ENCODE peak calls at places on chromosome X, in four cellular contexts. One of them, this sample, is unnamed. For H3K27me3, the result is how much of the 10 kb centered on the place peaks cover.

GRCh38 chrX:81577028-81577427 is 375.1 kb downstream of the SH3BGRL start:
- DNase-seq in esophagus squamous epithelium: no peak
- DNase-seq in ovary: no peak
- DNase-seq in adrenal gland: no peak
- DNase-seq in this sample: no peak

GRCh38 chrX:154000051-154000450 is 19.7 kb downstream of the IRAK1 start:
- DNase-seq in esophagus squamous epithelium: no peak
- DNase-seq in ovary: no peak
- DNase-seq in adrenal gland: no peak
- DNase-seq in this sample: no peak

GRCh38 chrX:41922125-41922521 is 1.2 kb downstream of the CASK start:
- DNase-seq in esophagus squamous epithelium: no peak
- DNase-seq in ovary: no peak
- DNase-seq in adrenal gland: no peak
- DNase-seq in this sample: no peak

GRCh38 chrX:109886122-109886761 is 116.7 kb upstream of the TMEM164 start:
- DNase-seq in esophagus squamous epithelium: no peak
- DNase-seq in ovary: no peak
- DNase-seq in adrenal gland: peak
- DNase-seq in this sample: no peak

GRCh38 chrX:112609631-112610030 is 70.1 kb downstream of the LHFPL1 start:
- DNase-seq in esophagus squamous epithelium: no peak
- DNase-seq in ovary: no peak
- DNase-seq in adrenal gland: no peak
- DNase-seq in this sample: no peak

GRCh38 chrX:154013614-154014360 is 5.9 kb downstream of the IRAK1 start:
- DNase-seq in esophagus squamous epithelium: no peak
- DNase-seq in ovary: peak
- DNase-seq in adrenal gland: peak
- DNase-seq in this sample: no peak

GRCh38 chrX:3204606-3205005 is 141.8 kb downstream of the MXRA5 start:
- DNase-seq in esophagus squamous epithelium: no peak
- DNase-seq in ovary: no peak
- DNase-seq in adrenal gland: no peak
- DNase-seq in this sample: no peak

GRCh38 chrX:13489451-13489850 is 80.0 kb upstream of the EGFL6 start:
- DNase-seq in esophagus squamous epithelium: no peak
- DNase-seq in ovary: no peak
- DNase-seq in adrenal gland: peak
- DNase-seq in this sample: no peak

GRCh38 chrX:40299028-40299479 is 201.3 kb upstream of the BCOR start:
- DNase-seq in esophagus squamous epithelium: no peak
- DNase-seq in ovary: peak
- DNase-seq in adrenal gland: no peak
- DNase-seq in this sample: no peak

DNA sequence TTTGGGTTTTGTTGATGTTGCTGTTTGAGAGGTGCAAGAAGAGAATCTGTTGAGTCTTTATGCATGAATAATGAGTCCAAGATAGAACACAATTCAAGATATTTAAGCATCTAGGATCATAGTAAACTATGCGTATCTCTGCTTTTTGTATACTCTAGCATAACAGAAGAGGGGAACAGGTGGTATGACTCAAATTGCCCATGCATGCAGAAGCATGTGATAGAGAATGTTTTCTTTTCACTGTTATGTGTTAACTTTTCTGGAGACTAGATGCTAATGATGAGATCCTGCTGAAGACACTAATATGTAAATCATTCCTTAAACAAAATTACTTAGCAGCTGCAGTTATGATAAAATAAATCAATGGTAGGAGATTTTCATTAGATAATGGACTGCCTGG is 165.3 kb upstream of the FTHL17 start:
- DNase-seq in esophagus squamous epithelium: no peak
- DNase-seq in ovary: no peak
- DNase-seq in adrenal gland: no peak
- DNase-seq in this sample: no peak
- H3K27me3 ChIP-seq in esophagus squamous epithelium: under half
- H3K27me3 ChIP-seq in ovary: under half
- H3K27me3 ChIP-seq in adrenal gland: under half
- H3K27me3 ChIP-seq in this sample: under half

DNA sequence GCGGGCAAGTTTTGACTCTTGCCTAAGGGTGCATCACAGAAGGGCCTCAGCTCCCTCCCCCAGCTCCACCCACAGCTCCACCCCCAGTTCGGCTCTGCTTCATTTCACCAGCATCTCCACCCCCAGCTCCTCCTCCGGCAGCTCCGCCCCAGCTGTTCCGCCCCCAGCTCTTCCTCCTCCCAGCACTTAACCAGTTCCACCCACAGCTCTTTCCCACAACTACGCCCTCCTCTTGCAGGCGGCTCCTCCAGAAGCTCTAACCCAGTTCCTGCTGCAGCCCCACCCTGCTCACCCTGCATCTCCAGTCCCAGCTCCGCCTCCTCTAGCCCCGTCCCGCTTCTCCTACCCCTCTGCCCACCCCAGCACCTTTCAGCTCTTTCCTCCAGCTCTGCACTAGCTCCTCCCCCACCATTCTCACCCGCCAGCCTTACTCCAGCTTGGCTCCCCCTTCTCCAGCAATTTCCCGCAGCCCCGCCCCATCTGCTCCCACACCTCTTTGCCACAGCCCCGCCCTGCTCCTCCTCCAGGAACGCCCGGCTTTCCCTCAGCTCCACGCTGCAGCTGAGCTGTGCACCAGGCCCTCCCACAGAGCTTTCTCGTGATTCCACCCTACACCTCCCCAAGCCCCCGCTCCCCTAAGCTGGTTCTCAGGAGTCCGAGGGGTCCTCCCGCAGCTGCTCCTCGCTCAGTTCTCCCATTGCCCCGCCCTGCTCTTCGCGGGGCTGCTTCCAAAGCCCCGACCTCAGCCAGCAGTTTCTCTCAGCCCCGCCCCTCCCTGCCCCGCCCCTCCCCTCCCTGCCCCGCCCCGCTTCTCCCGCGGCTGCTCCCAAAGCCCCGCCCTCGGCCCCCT is 1.3 kb upstream of the EOLA1 start:
- DNase-seq in esophagus squamous epithelium: peak
- DNase-seq in ovary: peak
- DNase-seq in adrenal gland: peak
- DNase-seq in this sample: peak
- TF ChIP-seq POLR2A in esophagus squamous epithelium: no peak
- TF ChIP-seq POLR2A in ovary: no peak
- TF ChIP-seq POLR2A in adrenal gland: no peak
- TF ChIP-seq POLR2A in this sample: no peak

GRCh38 chrX:49272426-49272825 is 2.8 kb downstream of the PPP1R3F start:
- DNase-seq in esophagus squamous epithelium: no peak
- DNase-seq in ovary: no peak
- DNase-seq in adrenal gland: no peak
- DNase-seq in this sample: no peak

GRCh38 chrX:49269768-49270248 is at the start of gene PPP1R3F:
- DNase-seq in esophagus squamous epithelium: no peak
- DNase-seq in ovary: no peak
- DNase-seq in adrenal gland: no peak
- DNase-seq in this sample: no peak

GRCh38 chrX:49270249-49270921 is 792 bp downstream of the PPP1R3F start:
- DNase-seq in esophagus squamous epithelium: no peak
- DNase-seq in ovary: no peak
- DNase-seq in adrenal gland: no peak
- DNase-seq in this sample: no peak

GRCh38 chrX:49273181-49273727 is 3.7 kb downstream of the PPP1R3F start:
- DNase-seq in esophagus squamous epithelium: no peak
- DNase-seq in ovary: no peak
- DNase-seq in adrenal gland: no peak
- DNase-seq in this sample: no peak

DNA sequence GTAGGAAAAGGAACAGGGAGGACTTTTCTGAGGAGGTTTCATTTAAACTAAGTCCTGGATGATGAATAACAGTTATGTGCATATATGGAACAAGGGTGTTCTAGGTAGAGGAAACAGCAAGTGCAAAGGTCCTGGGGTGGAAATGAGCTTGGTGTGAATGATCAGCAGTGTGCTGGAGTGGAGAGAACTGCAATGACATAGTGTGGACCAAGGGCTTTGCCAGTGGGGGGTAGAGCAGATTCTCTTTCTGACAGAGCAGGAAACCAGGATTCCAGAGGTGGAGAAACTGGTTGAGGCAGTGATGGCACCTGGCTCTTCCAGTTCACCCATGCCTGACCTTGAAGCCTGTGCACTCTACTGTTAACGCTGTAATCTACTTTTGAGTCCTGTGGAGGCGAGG is 1.7 kb downstream of the PPP1R3F start:
- DNase-seq in esophagus squamous epithelium: no peak
- DNase-seq in ovary: no peak
- DNase-seq in adrenal gland: no peak
- DNase-seq in this sample: no peak
- H3K27me3 ChIP-seq in esophagus squamous epithelium: under half
- H3K27me3 ChIP-seq in ovary: under half
- H3K27me3 ChIP-seq in adrenal gland: under half
- H3K27me3 ChIP-seq in this sample: under half

GRCh38 chrX:78946178-78946896 is 1.1 kb downstream of the P2RY10 start:
- DNase-seq in esophagus squamous epithelium: no peak
- DNase-seq in ovary: no peak
- DNase-seq in adrenal gland: no peak
- DNase-seq in this sample: no peak

GRCh38 chrX:78945186-78945912 is at the start of gene P2RY10:
- DNase-seq in esophagus squamous epithelium: no peak
- DNase-seq in ovary: no peak
- DNase-seq in adrenal gland: no peak
- DNase-seq in this sample: no peak

GRCh38 chrX:78950157-78950556 is 5.0 kb downstream of the P2RY10 start:
- DNase-seq in esophagus squamous epithelium: no peak
- DNase-seq in ovary: no peak
- DNase-seq in adrenal gland: no peak
- DNase-seq in this sample: no peak

DNA sequence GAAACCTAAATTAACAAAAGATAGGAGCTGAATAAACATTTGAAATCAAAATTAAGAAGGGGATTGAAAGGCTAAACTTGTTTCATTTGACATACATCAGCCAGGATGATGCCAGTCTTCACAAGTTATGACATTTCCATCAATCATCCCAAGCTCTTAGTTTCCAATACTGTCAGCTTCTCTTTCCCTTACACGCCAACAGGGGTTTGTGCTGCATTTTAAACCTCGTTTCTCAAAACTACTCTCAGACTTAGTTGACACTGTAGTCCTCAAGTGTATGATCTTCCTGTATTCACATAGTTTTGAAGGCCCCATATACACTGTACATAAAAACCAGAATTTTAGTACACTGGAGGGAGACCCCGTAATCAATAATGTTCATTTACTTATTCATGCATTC is 840 bp upstream of the P2RY10 start:
- DNase-seq in esophagus squamous epithelium: no peak
- DNase-seq in ovary: no peak
- DNase-seq in adrenal gland: no peak
- DNase-seq in this sample: no peak
- TF ChIP-seq POLR2A in esophagus squamous epithelium: no peak
- TF ChIP-seq POLR2A in ovary: no peak
- TF ChIP-seq POLR2A in adrenal gland: no peak
- TF ChIP-seq POLR2A in this sample: no peak

GRCh38 chrX:86421771-86422170 is 273.5 kb downstream of the DACH2 start:
- DNase-seq in esophagus squamous epithelium: no peak
- DNase-seq in ovary: no peak
- DNase-seq in adrenal gland: no peak
- DNase-seq in this sample: no peak
- H3K27me3 ChIP-seq in esophagus squamous epithelium: under half
- H3K27me3 ChIP-seq in ovary: under half
- H3K27me3 ChIP-seq in adrenal gland: under half
- H3K27me3 ChIP-seq in this sample: under half

GRCh38 chrX:24301806-24302205 is 12.1 kb downstream of the SUPT20HL2 start:
- DNase-seq in esophagus squamous epithelium: no peak
- DNase-seq in ovary: no peak
- DNase-seq in adrenal gland: no peak
- DNase-seq in this sample: no peak
- TF ChIP-seq POLR2A in esophagus squamous epithelium: no peak
- TF ChIP-seq POLR2A in ovary: no peak
- TF ChIP-seq POLR2A in adrenal gland: no peak
- TF ChIP-seq POLR2A in this sample: no peak

GRCh38 chrX:45852884-45853283 is 652.2 kb upstream of the DIPK2B start:
- DNase-seq in esophagus squamous epithelium: no peak
- DNase-seq in ovary: no peak
- DNase-seq in adrenal gland: no peak
- DNase-seq in this sample: no peak
- H3K27me3 ChIP-seq in esophagus squamous epithelium: under half
- H3K27me3 ChIP-seq in ovary: under half
- H3K27me3 ChIP-seq in adrenal gland: under half
- H3K27me3 ChIP-seq in this sample: under half

DNA sequence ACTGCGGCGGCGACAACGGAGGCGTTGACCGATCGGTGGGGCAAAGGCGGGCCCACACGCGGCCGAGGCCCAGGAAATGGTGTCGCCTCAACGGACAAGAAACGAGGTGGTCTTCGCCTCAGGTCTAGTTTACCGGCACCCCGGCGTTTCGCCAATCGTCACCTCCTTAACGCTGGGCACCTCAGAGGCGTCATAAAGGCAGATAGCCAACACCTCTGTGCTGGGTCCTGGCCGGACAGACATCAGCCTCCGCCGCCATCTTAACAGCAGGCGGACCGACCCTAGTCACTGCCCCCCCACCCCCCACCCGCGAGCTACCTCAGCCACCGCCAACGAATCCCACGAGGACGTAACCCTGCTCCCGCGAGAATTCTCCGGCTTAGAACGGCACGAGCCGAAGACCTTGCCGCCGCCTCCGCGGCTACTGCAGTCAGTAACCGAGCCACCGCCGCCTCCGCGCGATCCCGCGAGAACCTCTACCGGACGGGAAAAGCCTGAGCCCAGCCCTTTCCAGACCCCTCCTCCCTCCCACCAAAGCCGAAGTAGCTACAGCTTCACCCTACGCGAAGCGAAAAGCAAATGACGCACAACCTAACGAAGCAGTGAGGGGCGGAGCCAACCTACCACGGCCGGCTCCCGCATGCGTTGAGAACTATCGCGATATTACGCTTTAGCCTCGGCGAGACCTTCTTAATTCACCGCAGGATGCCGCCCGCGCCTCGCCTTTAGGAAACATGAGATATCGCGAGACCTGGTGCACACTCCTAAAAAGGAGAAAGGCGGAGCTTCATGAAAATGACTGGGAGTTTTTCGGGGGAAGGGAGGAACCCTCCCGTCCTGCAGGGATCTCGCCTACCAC is 2.7 kb downstream of the HUWE1 start:
- DNase-seq in esophagus squamous epithelium: peak
- DNase-seq in ovary: peak
- DNase-seq in adrenal gland: peak
- DNase-seq in this sample: peak
- TF ChIP-seq POLR2A in esophagus squamous epithelium: no peak
- TF ChIP-seq POLR2A in ovary: peak
- TF ChIP-seq POLR2A in adrenal gland: peak
- TF ChIP-seq POLR2A in this sample: peak

GRCh38 chrX:138255373-138255772 is 456.1 kb downstream of the FGF13 start:
- DNase-seq in esophagus squamous epithelium: no peak
- DNase-seq in ovary: no peak
- DNase-seq in adrenal gland: no peak
- DNase-seq in this sample: no peak
- H3K27me3 ChIP-seq in esophagus squamous epithelium: under half
- H3K27me3 ChIP-seq in ovary: under half
- H3K27me3 ChIP-seq in adrenal gland: under half
- H3K27me3 ChIP-seq in this sample: under half

GRCh38 chrX:71111851-71112468 is 583 bp upstream of the IL2RG start:
- DNase-seq in esophagus squamous epithelium: no peak
- DNase-seq in ovary: no peak
- DNase-seq in adrenal gland: no peak
- DNase-seq in this sample: no peak
- TF ChIP-seq POLR2A in esophagus squamous epithelium: no peak
- TF ChIP-seq POLR2A in ovary: no peak
- TF ChIP-seq POLR2A in adrenal gland: no peak
- TF ChIP-seq POLR2A in this sample: no peak